ENCODE peak calls at places on chromosomes 2 and 18, in eight cellular contexts. L is stimulated activated CD4-positive, alpha-beta T cell treated with anti-CD3 and anti-CD28 coated beads, Interleukin-1b, Interleukin-23, amount 100 ng/mL, for 48 hours; P is aorta; V is NCI-H187 treated with DMSO at 0.1 percent for 48 hours; J is sigmoid colon; A is upper lobe of right lung; D is foreskin fibroblast; H is kidney. N is an unnamed sample.

GRCh38 chr18:63570721-63571120 is 16.4 kb upstream of the SERPINB13 start:
- DNase-seq in L (no peak), P (no peak), V (no peak), J (no peak), A (no peak), D (peak; percentile 7), H (no peak), N (no peak)

GRCh38 chr18:79442508-79443221 is 46.9 kb downstream of the NFATC1 start:
- DNase-seq in L (no peak), P (no peak), V (no peak), J (no peak), A (no peak), D (no peak), H (no peak), N (no peak)

GRCh38 chr2:42171396-42171971 is 2.3 kb downstream of the EML4 start:
- DNase-seq in L (no peak), P (no peak), V (no peak), J (no peak), A (no peak), D (peak; percentile 67), H (no peak), N (no peak)

GRCh38 chr2:214481204-214481603 is 70.3 kb downstream of the VWC2L start:
- DNase-seq in L (no peak), P (no peak), V (peak; percentile 49), J (no peak), A (no peak), D (no peak), H (no peak), N (no peak)

GRCh38 chr2:2056531-2056930 is 274.5 kb downstream of the MYT1L start:
- DNase-seq in L (no peak), P (no peak), V (no peak), J (no peak), A (no peak), D (no peak), H (no peak), N (no peak)

GRCh38 chr2:230899287-230899686 is 25.8 kb downstream of the GPR55 start:
- DNase-seq in L (no peak), P (peak; percentile 51), V (no peak), J (peak; percentile 7), A (no peak), D (no peak), H (no peak), N (no peak)

GRCh38 chr2:199273043-199273647 is 184.6 kb downstream of the SATB2 start:
- DNase-seq in L (no peak), P (no peak), V (no peak), J (no peak), A (no peak), D (peak; percentile 91), H (no peak), N (no peak)

GRCh38 chr2:62029910-62030309 is 124.4 kb downstream of the COMMD1 start:
- DNase-seq in L (no peak), P (no peak), V (no peak), J (no peak), A (no peak), D (no peak), H (no peak), N (no peak)

GRCh38 chr18:74299162-74299561 is 7.4 kb upstream of the CYB5A start:
- DNase-seq in L (no peak), P (no peak), V (no peak), J (no peak), A (no peak), D (no peak), H (no peak), N (no peak)

GRCh38 chr2:213640742-213641425 is 356.6 kb downstream of the SPAG16 start:
- DNase-seq in L (no peak), P (no peak), V (no peak), J (no peak), A (no peak), D (no peak), H (no peak), N (no peak)

GRCh38 chr2:150469706-150470105 is 17.8 kb downstream of the RND3 start:
- DNase-seq in L (no peak), P (no peak), V (no peak), J (no peak), A (no peak), D (peak; percentile 51), H (no peak), N (no peak)

GRCh38 chr2:9692392-9693137 is 61.8 kb upstream of the YWHAQ start:
- DNase-seq in L (no peak), P (peak; percentile 88), V (no peak), J (peak; percentile 60), A (peak; percentile 55), D (no peak), H (no peak), N (no peak)